ENCODE peak calls at places on chromosomes 5 and 9, in seven cellular contexts. Z is cardiac muscle cell, P is foreskin keratinocyte, L is breast epithelium, X is kidney, T is pancreas, N is tibial artery. M is an unnamed sample. For H3K4me1, the result is how much of the 10 kb centered on the place peaks cover.

GRCh38 chr5:43099615-43100014 is 21.1 kb upstream of the ZNF131 start:
- DNase-seq in Z (no peak), P (no peak), L (no peak), X (no peak), T (no peak), N (no peak), M (no peak)

GRCh38 chr9:129166962-129167557 is 11.0 kb downstream of the IER5L start:
- DNase-seq in Z (no peak), P (peak), L (peak), X (peak), T (peak), N (peak), M (peak)

GRCh38 chr5:180071418-180072255 is at the start of gene RNF130:
- DNase-seq in Z (peak), P (peak), L (peak), X (peak), T (peak), N (peak), M (peak)

GRCh38 chr5:97297063-97297715 is 114.1 kb upstream of the RIOK2 start:
- DNase-seq in Z (peak), P (peak), L (no peak), X (no peak), T (no peak), N (no peak), M (no peak)

GRCh38 chr5:74167206-74167929 is 473.2 kb downstream of the ENC1 start:
- DNase-seq in Z (no peak), P (peak), L (no peak), X (no peak), T (no peak), N (no peak), M (no peak)

GRCh38 chr5:154756203-154756870 is 1.2 kb downstream of the LARP1 start:
- DNase-seq in Z (peak), P (no peak), L (no peak), X (peak), T (peak), N (peak), M (peak)

GRCh38 chr5:151068571-151069197 is 12.2 kb downstream of the TNIP1 start:
- DNase-seq in Z (no peak), P (no peak), L (no peak), X (no peak), T (no peak), N (no peak), M (no peak)

GRCh38 chr9:125380406-125380805 is 118.8 kb downstream of the GAPVD1 start:
- DNase-seq in Z (no peak), P (peak), L (no peak), X (no peak), T (peak), N (no peak), M (no peak)

GRCh38 chr9:84111726-84112125 is 131.1 kb downstream of the RMI1 start:
- DNase-seq in Z (no peak), P (peak), L (no peak), X (no peak), T (no peak), N (no peak), M (no peak)

GRCh38 chr9:133205996-133206931 is 2.8 kb downstream of the OBP2B start:
- DNase-seq in Z (no peak), P (no peak), L (peak), X (no peak), T (no peak), N (no peak), M (no peak)

GRCh38 chr9:72701510-72701909 is 180.1 kb downstream of the TMC1 start:
- DNase-seq in Z (no peak), P (no peak), L (no peak), X (no peak), T (no peak), N (no peak), M (no peak)

GRCh38 chr5:148248894-148249293 is 10.6 kb downstream of the MARCOL start:
- DNase-seq in Z (no peak), P (no peak), L (no peak), X (no peak), T (no peak), N (no peak), M (no peak)

GRCh38 chr9:110835404-110835803 is 166.8 kb downstream of the MUSK start:
- DNase-seq in Z (no peak), P (peak), L (no peak), X (no peak), T (no peak), N (no peak), M (no peak)

GRCh38 chr5:103232393-103232999 is 26.1 kb upstream of the MACIR start:
- DNase-seq in Z (peak), P (no peak), L (no peak), X (no peak), T (no peak), N (no peak), M (no peak)

GRCh38 chr5:16437974-16438373 is 27.6 kb downstream of the ZNF622 start:
- DNase-seq in Z (no peak), P (no peak), L (no peak), X (no peak), T (no peak), N (no peak), M (no peak)

GRCh38 chr9:125433461-125434001 is 171.9 kb downstream of the GAPVD1 start:
- DNase-seq in Z (no peak), P (no peak), L (no peak), X (peak), T (peak), N (peak), M (peak)

GRCh38 chr5:147670815-147671214 is 111.7 kb downstream of the JAKMIP2 start:
- DNase-seq in Z (no peak), P (no peak), L (no peak), X (no peak), T (no peak), N (no peak), M (no peak)

GRCh38 chr5:139369181-139369580 is 13.9 kb downstream of the SLC23A1 start:
- DNase-seq in Z (no peak), P (no peak), L (no peak), X (no peak), T (no peak), N (no peak), M (no peak)

GRCh38 chr5:11394933-11395332 is 509.3 kb downstream of the CTNND2 start:
- DNase-seq in Z (no peak), P (no peak), L (no peak), X (no peak), T (no peak), N (no peak), M (no peak)

GRCh38 chr5:139808481-139809330 is 13.1 kb downstream of the PSD2 start:
- DNase-seq in Z (peak), P (no peak), L (no peak), X (peak), T (peak), N (no peak), M (peak)

GRCh38 chr9:109052416-109052815 is 39.1 kb upstream of the CTNNAL1 start:
- DNase-seq in Z (no peak), P (no peak), L (no peak), X (no peak), T (no peak), N (no peak), M (no peak)

GRCh38 chr5:74916831-74917710 is 50.9 kb upstream of the FAM169A start:
- DNase-seq in Z (no peak), P (peak), L (no peak), X (no peak), T (no peak), N (no peak), M (no peak)

GRCh38 chr9:136119259-136120118 is 814 bp upstream of the TMEM250 start:
- DNase-seq in Z (peak), P (no peak), L (no peak), X (no peak), T (no peak), N (no peak), M (peak)

GRCh38 chr5:168359820-168360460 is 68.5 kb downstream of the WWC1 start:
- DNase-seq in Z (no peak), P (peak), L (no peak), X (no peak), T (no peak), N (no peak), M (no peak)

GRCh38 chr9:38018964-38019602 is 49.9 kb downstream of the SHB start:
- DNase-seq in Z (peak), P (no peak), L (no peak), X (no peak), T (no peak), N (no peak), M (peak)

GRCh38 chr9:82532504-82532903 is 530.4 kb downstream of the RASEF start:
- DNase-seq in Z (no peak), P (no peak), L (no peak), X (no peak), T (no peak), N (no peak), M (no peak)

GRCh38 chr9:130448035-130448624 is 3.4 kb downstream of the ASS1 start:
- DNase-seq in Z (no peak), P (no peak), L (no peak), X (no peak), T (no peak), N (no peak), M (peak)
- H3K27ac ChIP-seq in Z (no peak), P (no peak), L (peak), X (no peak), T (no peak), N (no peak), M (no peak)

GRCh38 chr5:80238778-80239679 is 16.8 kb downstream of the SERINC5 start:
- DNase-seq in Z (peak), P (no peak), L (peak), X (peak), T (peak), N (peak), M (peak)
- H3K4me1 ChIP-seq in Z (under half), P (under half), L (under half), X (under half), T (under half), N (under half), M (under half)

GRCh38 chr5:81164936-81165335 is 68.2 kb upstream of the CKMT2 start:
- DNase-seq in Z (no peak), P (no peak), L (no peak), X (no peak), T (no peak), N (no peak), M (no peak)

GRCh38 chr5:81167078-81167477 is 66.0 kb upstream of the CKMT2 start:
- DNase-seq in Z (no peak), P (no peak), L (no peak), X (no peak), T (no peak), N (no peak), M (no peak)

GRCh38 chr5:81165493-81166119 is 67.5 kb upstream of the CKMT2 start:
- DNase-seq in Z (peak), P (peak), L (peak), X (no peak), T (no peak), N (no peak), M (peak)

GRCh38 chr5:81169924-81170323 is 63.2 kb upstream of the CKMT2 start:
- DNase-seq in Z (no peak), P (no peak), L (no peak), X (no peak), T (no peak), N (no peak), M (no peak)

GRCh38 chr5:81167544-81167943 is 65.6 kb upstream of the CKMT2 start:
- DNase-seq in Z (peak), P (no peak), L (no peak), X (no peak), T (no peak), N (no peak), M (no peak)
- H3K27ac ChIP-seq in Z (no peak), P (no peak), L (no peak), X (no peak), T (no peak), N (no peak), M (no peak)

DNA sequence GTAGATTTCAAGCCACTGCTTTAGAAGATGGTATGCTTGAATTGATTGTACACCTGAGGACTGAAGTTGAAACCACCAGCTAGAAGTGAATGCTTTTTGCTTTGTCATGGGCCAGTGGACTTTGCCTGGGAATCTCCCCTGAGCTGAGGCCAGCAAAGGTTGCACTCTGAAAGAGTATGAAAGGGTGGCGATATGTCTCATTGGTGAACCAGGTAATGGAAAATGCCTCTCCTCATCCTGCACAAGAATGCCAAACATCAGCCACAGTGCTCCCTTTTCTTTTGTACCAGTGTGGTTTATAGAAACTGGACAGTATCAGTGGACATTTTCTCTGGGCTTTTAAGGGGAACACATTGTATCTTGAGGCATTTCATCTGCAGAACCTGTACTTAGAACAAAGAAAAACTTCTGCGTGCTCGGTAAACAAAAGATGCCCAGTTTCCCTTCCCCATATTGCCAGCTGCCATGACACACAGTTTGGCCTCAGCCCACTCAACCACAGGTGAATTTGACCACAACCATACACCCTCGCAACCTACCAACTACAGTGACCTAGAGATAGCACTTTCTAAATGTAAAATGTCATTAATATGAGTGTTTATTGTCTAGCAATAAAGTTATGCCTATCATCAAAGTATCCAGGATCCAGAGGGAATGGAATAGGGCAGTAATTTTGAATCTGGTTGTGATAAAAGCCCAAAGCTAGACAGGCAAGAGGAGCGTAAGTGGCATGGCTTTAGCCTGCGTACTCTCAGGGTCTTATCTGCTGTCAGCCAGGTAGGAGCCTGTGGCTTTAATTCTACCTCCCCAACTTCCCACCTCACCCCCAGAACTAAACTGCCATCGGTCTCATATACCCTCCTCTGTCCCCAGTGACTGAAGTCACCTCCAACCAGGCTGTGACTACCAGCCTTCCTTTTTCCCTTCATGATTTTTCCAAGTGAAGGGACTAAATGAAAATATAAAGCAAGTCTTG is 79.5 kb upstream of the LHFPL2 start:
- DNase-seq in Z (no peak), P (no peak), L (no peak), X (no peak), T (no peak), N (no peak), M (no peak)
- H3K4me1 ChIP-seq in Z (under half), P (under half), L (under half), X (under half), T (under half), N (under half), M (under half)

DNA sequence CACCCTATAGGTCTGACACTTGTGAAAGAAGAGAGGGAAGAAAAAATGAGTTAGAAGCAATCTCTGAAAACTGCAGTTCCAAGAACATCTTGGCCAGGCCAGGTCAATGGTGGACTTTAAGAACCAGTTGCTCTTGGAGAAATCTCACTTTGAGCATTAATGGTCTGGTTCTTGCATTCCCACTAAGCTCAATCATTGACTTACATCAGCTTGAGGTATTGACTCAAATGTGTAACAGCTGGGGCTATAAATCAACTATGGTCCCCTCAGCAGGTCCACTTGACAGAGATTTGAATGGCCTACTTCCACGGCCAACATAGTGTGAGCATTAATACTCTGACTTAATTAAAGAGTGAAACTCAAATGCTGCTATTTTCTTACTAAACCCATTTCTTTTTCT is 357.8 kb upstream of the RGMB start:
- DNase-seq in Z (no peak), P (peak), L (no peak), X (no peak), T (no peak), N (no peak), M (no peak)
- H3K27ac ChIP-seq in Z (no peak), P (peak), L (no peak), X (no peak), T (no peak), N (no peak), M (no peak)

GRCh38 chr9:123679330-123679987 is 250.5 kb downstream of the DENND1A start:
- DNase-seq in Z (no peak), P (no peak), L (no peak), X (no peak), T (no peak), N (no peak), M (no peak)
- H3K4me1 ChIP-seq in Z (under half), P (under half), L (under half), X (under half), T (under half), N (under half), M (under half)

DNA sequence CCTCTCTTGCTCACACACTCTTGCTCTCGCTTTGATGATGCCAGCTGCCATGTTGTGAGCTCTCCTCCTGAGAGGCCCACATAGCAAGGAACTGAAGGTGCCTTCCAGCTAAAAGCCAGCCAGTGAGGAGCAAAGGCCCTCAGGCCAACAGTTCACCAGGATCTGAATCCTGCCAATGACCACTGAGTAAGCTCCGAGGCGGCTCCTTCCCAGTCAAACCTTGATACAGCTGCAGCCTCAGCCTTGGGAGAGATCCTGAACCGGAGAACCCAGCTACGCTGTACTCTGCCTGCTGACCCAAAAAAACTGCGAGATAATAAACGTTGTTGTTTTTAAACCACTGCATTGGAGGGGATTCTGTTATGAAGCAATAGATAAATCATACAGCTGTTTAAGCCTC is 49.0 kb upstream of the IFNK start:
- DNase-seq in Z (no peak), P (no peak), L (no peak), X (no peak), T (no peak), N (no peak), M (peak)
- H3K27ac ChIP-seq in Z (no peak), P (no peak), L (peak), X (no peak), T (no peak), N (no peak), M (peak)

M was measured in right cardiac atrium.